ENCODE peak calls at places on chromosomes 12 and 14, in six cellular contexts. Z, W, F, G, O and S are unnamed samples.

GRCh38 chr12:92075425-92075891 is 70.2 kb downstream of the BTG1 start:
- DNase-seq in Z (no peak), W (peak), F (no peak), G (no peak), O (no peak), S (no peak)

GRCh38 chr12:45409966-45410365 is 194.1 kb downstream of the ANO6 start:
- DNase-seq in Z (no peak), W (no peak), F (no peak), G (no peak), O (no peak), S (no peak)

GRCh38 chr12:90896164-90896563 is 58.8 kb downstream of the CCER1 start:
- DNase-seq in Z (no peak), W (no peak), F (no peak), G (peak), O (no peak), S (peak)

GRCh38 chr12:132588821-132589669 is 21.3 kb downstream of the LRCOL1 start:
- DNase-seq in Z (no peak), W (no peak), F (no peak), G (no peak), O (no peak), S (no peak)

GRCh38 chr12:94980577-94980976 is 22.9 kb downstream of the NDUFA12 start:
- DNase-seq in Z (no peak), W (no peak), F (no peak), G (no peak), O (no peak), S (no peak)

GRCh38 chr14:26856832-26857508 is 259.1 kb upstream of the NOVA1 start:
- DNase-seq in Z (no peak), W (no peak), F (no peak), G (peak), O (no peak), S (no peak)

GRCh38 chr12:49683604-49684309 is 23.4 kb downstream of the FMNL3 start:
- DNase-seq in Z (no peak), W (no peak), F (no peak), G (no peak), O (no peak), S (no peak)

GRCh38 chr14:22070119-22070982 is 396.7 kb upstream of the OR4E1 start:
- DNase-seq in Z (peak), W (no peak), F (peak), G (no peak), O (no peak), S (no peak)